ENCODE peak calls at places on chromosomes 4 and X, in ten cellular contexts. V is AG10803; T is SK-N-SH; E is left lung; W is CD8-positive, alpha-beta T cell; L is choroid plexus epithelial cell; J is MCF 10A; R is suprapubic skin; F is tibial nerve; Q is AG09309. D is an unnamed sample.

GRCh38 chr4:8912089-8912455 is 40.4 kb upstream of the HMX1 start:
- DNase-seq in V (no peak), T (no peak), E (peak; percentile 38), W (no peak), L (no peak), J (no peak), R (peak; percentile 33), F (no peak), Q (no peak), D (no peak)

GRCh38 chrX:70454441-70455365 is 10.1 kb downstream of the DLG3 start:
- DNase-seq in V (peak; percentile 36), T (peak; percentile 88), E (peak; percentile 87), W (peak; percentile 39), L (peak; percentile 67), J (peak; percentile 89), R (no peak), F (peak; percentile 34), Q (no peak), D (no peak)

GRCh38 chr4:95107004-95107403 is 349.2 kb downstream of the BMPR1B start:
- DNase-seq in V (no peak), T (no peak), E (no peak), W (no peak), L (no peak), J (no peak), R (no peak), F (no peak), Q (no peak), D (no peak)

GRCh38 chr4:509374-509676 is 10.3 kb downstream of the PIGG start:
- DNase-seq in V (no peak), T (no peak), E (no peak), W (no peak), L (no peak), J (no peak), R (no peak), F (no peak), Q (no peak), D (no peak)

GRCh38 chrX:1163231-1163630 is 49.2 kb downstream of the CRLF2 start:
- DNase-seq in V (no peak), T (no peak), E (peak; percentile 15), W (no peak), L (no peak), J (no peak), R (no peak), F (no peak), Q (no peak), D (no peak)

GRCh38 chrX:66919280-66919832 is 280.5 kb upstream of the EDA2R start:
- DNase-seq in V (no peak), T (no peak), E (no peak), W (no peak), L (no peak), J (no peak), R (no peak), F (no peak), Q (no peak), D (peak; percentile 0)

GRCh38 chrX:1172496-1172895 is 40.0 kb downstream of the CRLF2 start:
- DNase-seq in V (no peak), T (no peak), E (no peak), W (no peak), L (no peak), J (no peak), R (no peak), F (no peak), Q (no peak), D (no peak)

GRCh38 chr4:81984746-81985145 is 389.0 kb downstream of the HNRNPD start:
- DNase-seq in V (no peak), T (no peak), E (no peak), W (no peak), L (no peak), J (no peak), R (no peak), F (no peak), Q (no peak), D (no peak)

GRCh38 chr4:94519925-94520789 is 68.4 kb downstream of the PDLIM5 start:
- DNase-seq in V (no peak), T (no peak), E (no peak), W (no peak), L (no peak), J (no peak), R (no peak), F (no peak), Q (no peak), D (no peak)

GRCh38 chrX:105461013-105461412 is 240.5 kb upstream of the TEX13A start:
- DNase-seq in V (no peak), T (no peak), E (no peak), W (no peak), L (peak; percentile 26), J (peak; percentile 52), R (no peak), F (no peak), Q (no peak), D (peak; percentile 4)

GRCh38 chrX:18206657-18207056 is 14.0 kb downstream of the BEND2 start:
- DNase-seq in V (no peak), T (no peak), E (no peak), W (no peak), L (no peak), J (no peak), R (no peak), F (no peak), Q (no peak), D (no peak)

DNA sequence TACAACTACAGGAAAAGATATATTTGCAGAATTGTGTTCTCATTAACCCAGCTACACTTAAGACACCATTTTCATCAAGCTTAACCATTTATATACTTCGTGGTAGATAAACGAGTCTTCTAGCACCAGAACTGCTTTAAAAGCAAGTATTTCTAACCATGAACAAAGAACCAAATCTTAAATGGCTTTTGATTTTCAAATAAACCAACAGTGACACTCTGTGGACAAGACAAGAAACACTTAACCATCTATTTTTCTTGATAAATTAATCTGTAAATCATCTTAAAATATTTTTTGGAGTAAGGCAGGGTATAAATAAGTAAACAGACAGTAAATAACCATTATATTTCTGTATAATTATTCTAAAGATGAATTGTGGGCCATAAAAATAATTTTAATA is 10.2 kb downstream of the BEND2 start:
- DNase-seq in V (peak; percentile 1), T (no peak), E (no peak), W (no peak), L (peak; percentile 33), J (no peak), R (no peak), F (no peak), Q (no peak), D (no peak)
- TF ChIP-seq CTCF in V (no peak), T (peak; percentile 47), E (no peak), W (no peak), L (peak; percentile 13), J (no peak), R (no peak), F (peak; percentile 13), Q (peak; percentile 5), D (peak; percentile 48)

GRCh38 chrX:135480076-135480475 is 40.4 kb upstream of the INTS6L start:
- DNase-seq in V (no peak), T (no peak), E (no peak), W (no peak), L (no peak), J (no peak), R (no peak), F (no peak), Q (no peak), D (no peak)

GRCh38 chrX:135481696-135482179 is 38.7 kb upstream of the INTS6L start:
- DNase-seq in V (no peak), T (no peak), E (no peak), W (no peak), L (no peak), J (no peak), R (no peak), F (no peak), Q (no peak), D (no peak)

GRCh38 chrX:135476378-135476777 is 44.1 kb upstream of the INTS6L start:
- DNase-seq in V (no peak), T (no peak), E (no peak), W (no peak), L (no peak), J (no peak), R (no peak), F (no peak), Q (no peak), D (no peak)

DNA sequence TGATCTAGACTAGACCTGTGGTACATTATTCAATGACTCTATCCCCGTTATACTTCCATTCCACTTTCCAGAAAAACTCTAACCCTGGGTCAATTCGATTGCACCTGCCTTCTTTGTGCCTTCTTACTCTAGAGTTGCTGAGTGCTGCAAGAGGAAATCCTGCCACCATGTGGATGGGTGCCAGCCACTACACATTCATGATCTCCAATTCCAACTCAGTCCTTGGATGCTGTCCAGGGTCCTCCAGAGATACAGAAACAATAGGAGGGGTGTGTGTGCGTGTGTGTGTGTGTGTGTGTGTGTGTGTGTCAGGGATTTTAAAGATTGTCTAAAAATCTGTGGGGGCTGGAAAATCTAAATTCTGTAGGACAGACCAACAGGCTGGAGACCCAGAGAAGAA is 42.9 kb upstream of the INTS6L start:
- DNase-seq in V (peak; percentile 46), T (peak; percentile 20), E (no peak), W (peak; percentile 13), L (peak; percentile 74), J (peak; percentile 85), R (no peak), F (peak; percentile 13), Q (peak; percentile 11), D (peak; percentile 52)
- TF ChIP-seq CTCF in V (no peak), T (peak; percentile 58), E (no peak), W (no peak), L (peak; percentile 59), J (peak; percentile 45), R (no peak), F (peak; percentile 13), Q (peak; percentile 45), D (peak; percentile 57)

GRCh38 chrX:103175944-103176753 is 38.8 kb upstream of the BEX4 start:
- DNase-seq in V (peak; percentile 35), T (peak; percentile 67), E (no peak), W (peak; percentile 30), L (peak; percentile 67), J (peak; percentile 55), R (no peak), F (peak; percentile 56), Q (no peak), D (peak; percentile 34)
- TF ChIP-seq CTCF in V (peak; percentile 74), T (peak; percentile 92), E (peak; percentile 68), W (peak; percentile 49), L (peak; percentile 77), J (peak; percentile 80), R (peak; percentile 19), F (peak; percentile 69), Q (peak; percentile 85), D (peak; percentile 82)

GRCh38 chr4:112142152-112142551 is 3.1 kb upstream of the FAM241A start:
- DNase-seq in V (no peak), T (no peak), E (peak; percentile 17), W (no peak), L (no peak), J (no peak), R (no peak), F (no peak), Q (no peak), D (no peak)

GRCh38 chr4:112144546-112145325 is 518 bp upstream of the FAM241A start:
- DNase-seq in V (no peak), T (no peak), E (peak; percentile 50), W (no peak), L (no peak), J (no peak), R (no peak), F (no peak), Q (no peak), D (no peak)

GRCh38 chr4:112145326-112145819 is at the start of gene FAM241A:
- DNase-seq in V (peak; percentile 81), T (peak; percentile 96), E (peak; percentile 96), W (peak; percentile 90), L (peak; percentile 88), J (peak; percentile 83), R (peak; percentile 90), F (peak; percentile 80), Q (peak; percentile 18), D (peak; percentile 49)

GRCh38 chr4:112147697-112148096 is 2.4 kb downstream of the FAM241A start:
- DNase-seq in V (no peak), T (no peak), E (no peak), W (no peak), L (peak; percentile 43), J (no peak), R (no peak), F (no peak), Q (no peak), D (no peak)

GRCh38 chr4:112145820-112146813 is 863 bp downstream of the FAM241A start:
- DNase-seq in V (peak; percentile 36), T (peak; percentile 73), E (peak; percentile 87), W (peak; percentile 42), L (peak; percentile 57), J (peak; percentile 64), R (peak; percentile 72), F (no peak), Q (no peak), D (peak; percentile 16)
- TF ChIP-seq CTCF in V (no peak), T (peak; percentile 29), E (no peak), W (no peak), L (peak; percentile 28), J (peak; percentile 26), R (no peak), F (peak; percentile 14), Q (peak; percentile 27), D (peak; percentile 53)

D was measured in HFFc6.